ENCODE peak calls at places on chromosomes 5 and 9, in five cellular contexts. O is activated T-cell treated with anti-CD3 and anti-CD28 coated beads, Interleukin-2, amount 50 U/mL, for 1 hour; F is SK-N-MC; M is effector memory CD4-positive, alpha-beta T cell; S is memory B cell. E is an unnamed sample.

GRCh38 chr5:40674661-40675235 is 5.0 kb upstream of the PTGER4 start:
- DNase-seq in O (no peak), F (no peak), M (no peak), S (no peak), E (no peak)

GRCh38 chr5:132098151-132098594 is 24.6 kb downstream of the CSF2 start:
- DNase-seq in O (no peak), F (no peak), M (no peak), S (no peak), E (no peak)

GRCh38 chr9:78575041-78575440 is 278.1 kb downstream of the PSAT1 start:
- DNase-seq in O (no peak), F (no peak), M (no peak), S (no peak), E (no peak)

GRCh38 chr5:86862093-86862492 is 244.4 kb downstream of the COX7C start:
- DNase-seq in O (no peak), F (no peak), M (no peak), S (no peak), E (no peak)

GRCh38 chr5:135457424-135458071 is 5.4 kb upstream of the TIFAB start:
- DNase-seq in O (peak), F (no peak), M (no peak), S (peak), E (peak)

GRCh38 chr5:61969761-61970160 is 336.2 kb upstream of the KIF2A start:
- DNase-seq in O (no peak), F (no peak), M (no peak), S (no peak), E (no peak)

GRCh38 chr5:145812877-145813276 is 22.3 kb downstream of the PRELID2 start:
- DNase-seq in O (no peak), F (no peak), M (no peak), S (no peak), E (no peak)

GRCh38 chr9:22240619-22241018 is 206.0 kb upstream of the DMRTA1 start:
- DNase-seq in O (no peak), F (no peak), M (no peak), S (no peak), E (no peak)

GRCh38 chr5:164868761-164869160 is 1363.3 kb downstream of the MAT2B start:
- DNase-seq in O (no peak), F (no peak), M (no peak), S (no peak), E (no peak)

GRCh38 chr9:132997591-132997990 is 19.1 kb downstream of the GFI1B start:
- DNase-seq in O (no peak), F (no peak), M (no peak), S (no peak), E (no peak)

GRCh38 chr9:97853844-97854695 is 1.0 kb downstream of the FOXE1 start:
- DNase-seq in O (peak), F (no peak), M (no peak), S (peak), E (no peak)

GRCh38 chr5:132495672-132496630 is 5.4 kb upstream of the IRF1 start:
- DNase-seq in O (peak), F (no peak), M (peak), S (peak), E (peak)

GRCh38 chr5:159223469-159223868 is 14.1 kb upstream of the RNF145 start:
- DNase-seq in O (no peak), F (no peak), M (no peak), S (no peak), E (no peak)

GRCh38 chr9:104772707-104773106 is 8.8 kb downstream of the NIPSNAP3B start:
- DNase-seq in O (no peak), F (no peak), M (no peak), S (no peak), E (no peak)

GRCh38 chr9:132826131-132826530 is 52.0 kb downstream of the AK8 start:
- DNase-seq in O (no peak), F (no peak), M (no peak), S (no peak), E (no peak)

GRCh38 chr5:134003064-134003956 is 1.5 kb downstream of the VDAC1 start:
- DNase-seq in O (no peak), F (no peak), M (peak), S (no peak), E (no peak)

GRCh38 chr9:5813837-5814236 is 19.1 kb downstream of the ERMP1 start:
- DNase-seq in O (no peak), F (no peak), M (no peak), S (no peak), E (no peak)

GRCh38 chr5:141779642-141780041 is 97.6 kb upstream of the ARAP3 start:
- DNase-seq in O (no peak), F (no peak), M (no peak), S (no peak), E (no peak)

GRCh38 chr5:66989286-66989685 is 207.3 kb downstream of the CD180 start:
- DNase-seq in O (no peak), F (peak), M (no peak), S (no peak), E (no peak)

GRCh38 chr9:126373241-126373640 is 46.6 kb downstream of the MVB12B start:
- DNase-seq in O (no peak), F (no peak), M (no peak), S (no peak), E (no peak)

GRCh38 chr9:124852121-124852828 is 985 bp upstream of the WDR38 start:
- DNase-seq in O (no peak), F (no peak), M (no peak), S (no peak), E (no peak)

GRCh38 chr5:72991394-72991793 is 35.6 kb downstream of the FCHO2 start:
- DNase-seq in O (no peak), F (no peak), M (no peak), S (no peak), E (no peak)

GRCh38 chr5:32712463-32713395 is 1.6 kb downstream of the NPR3 start:
- DNase-seq in O (no peak), F (no peak), M (no peak), S (no peak), E (no peak)

GRCh38 chr9:134171316-134172197 is 7.2 kb upstream of the RNU6ATAC start:
- DNase-seq in O (no peak), F (no peak), M (no peak), S (no peak), E (no peak)

GRCh38 chr9:89872913-89873707 is 268.3 kb downstream of the GADD45G start:
- DNase-seq in O (no peak), F (no peak), M (no peak), S (no peak), E (no peak)

GRCh38 chr5:152332696-152333095 is 72.4 kb downstream of the NMUR2 start:
- DNase-seq in O (no peak), F (no peak), M (no peak), S (no peak), E (no peak)

GRCh38 chr5:164672190-164672589 is 1166.8 kb downstream of the MAT2B start:
- DNase-seq in O (no peak), F (no peak), M (no peak), S (no peak), E (no peak)

GRCh38 chr9:27505744-27506161 is 18.3 kb upstream of the IFNK start:
- DNase-seq in O (no peak), F (no peak), M (no peak), S (no peak), E (no peak)

GRCh38 chr5:91487420-91487819 is 104.3 kb upstream of the ARRDC3 start:
- DNase-seq in O (no peak), F (no peak), M (no peak), S (no peak), E (no peak)

GRCh38 chr9:134641989-134642384 is 384 bp downstream of the COL5A1 start:
- DNase-seq in O (no peak), F (no peak), M (no peak), S (no peak), E (no peak)

GRCh38 chr5:83955916-83956315 is 235.3 kb upstream of the HAPLN1 start:
- DNase-seq in O (no peak), F (no peak), M (no peak), S (no peak), E (no peak)

GRCh38 chr5:88142801-88143692 is 125.6 kb downstream of the TMEM161B start:
- DNase-seq in O (no peak), F (no peak), M (no peak), S (no peak), E (no peak)

GRCh38 chr9:90013778-90014177 is 409.0 kb downstream of the GADD45G start:
- DNase-seq in O (no peak), F (no peak), M (no peak), S (no peak), E (no peak)

GRCh38 chr5:150604010-150604409 is 36.5 kb upstream of the SYNPO start:
- DNase-seq in O (no peak), F (no peak), M (no peak), S (no peak), E (no peak)

GRCh38 chr9:76403352-76403751 is 9.1 kb upstream of the RFK start:
- DNase-seq in O (no peak), F (no peak), M (no peak), S (peak), E (peak)

E was measured in GM12892.